ENCODE peak calls at places on chromosomes 12 and 14, in four cellular contexts. One of them, this sample, is unnamed.

GRCh38 chr14:92937229-92937937 is 14.4 kb downstream of the CHGA start:
- DNase-seq in prostate gland: no peak
- DNase-seq in Peyer's patch: no peak
- DNase-seq in stomach: no peak
- DNase-seq in this sample: no peak

GRCh38 chr14:78688503-78688902 is 518.3 kb downstream of the NRXN3 start:
- DNase-seq in prostate gland: no peak
- DNase-seq in Peyer's patch: no peak
- DNase-seq in stomach: no peak
- DNase-seq in this sample: no peak

GRCh38 chr14:51616256-51616655 is 35.5 kb upstream of the FRMD6 start:
- DNase-seq in prostate gland: no peak
- DNase-seq in Peyer's patch: no peak
- DNase-seq in stomach: no peak
- DNase-seq in this sample: no peak

GRCh38 chr14:60964901-60965300 is 16.0 kb downstream of the TRMT5 start:
- DNase-seq in prostate gland: no peak
- DNase-seq in Peyer's patch: no peak
- DNase-seq in stomach: no peak
- DNase-seq in this sample: no peak

GRCh38 chr14:89221109-89221508 is 195.9 kb downstream of the FOXN3 start:
- DNase-seq in prostate gland: no peak
- DNase-seq in Peyer's patch: no peak
- DNase-seq in stomach: no peak
- DNase-seq in this sample: no peak

GRCh38 chr12:96255077-96255476 is 60.9 kb downstream of the ELK3 start:
- DNase-seq in prostate gland: no peak
- DNase-seq in Peyer's patch: no peak
- DNase-seq in stomach: no peak
- DNase-seq in this sample: no peak

GRCh38 chr14:72736791-72737559 is 156.9 kb downstream of the DPF3 start:
- DNase-seq in prostate gland: no peak
- DNase-seq in Peyer's patch: no peak
- DNase-seq in stomach: no peak
- DNase-seq in this sample: no peak

GRCh38 chr12:66688836-66689439 is 10.1 kb upstream of the GRIP1 start:
- DNase-seq in prostate gland: peak; percentile 30
- DNase-seq in Peyer's patch: no peak
- DNase-seq in stomach: peak; percentile 51
- DNase-seq in this sample: no peak

GRCh38 chr14:28305938-28306337 is 460.6 kb upstream of the FOXG1 start:
- DNase-seq in prostate gland: no peak
- DNase-seq in Peyer's patch: no peak
- DNase-seq in stomach: no peak
- DNase-seq in this sample: no peak

GRCh38 chr14:102610968-102611811 is 18.7 kb downstream of the RCOR1 start:
- DNase-seq in prostate gland: no peak
- DNase-seq in Peyer's patch: no peak
- DNase-seq in stomach: no peak
- DNase-seq in this sample: no peak
- H3K4me1 ChIP-seq in prostate gland: no peaks in the 10 kb centered on the region
- H3K4me1 ChIP-seq in Peyer's patch: no peaks in the 10 kb centered on the region
- H3K4me1 ChIP-seq in stomach: no peaks in the 10 kb centered on the region
- H3K4me1 ChIP-seq in this sample: peaks cover 4% of the 10 kb centered on the region

DNA sequence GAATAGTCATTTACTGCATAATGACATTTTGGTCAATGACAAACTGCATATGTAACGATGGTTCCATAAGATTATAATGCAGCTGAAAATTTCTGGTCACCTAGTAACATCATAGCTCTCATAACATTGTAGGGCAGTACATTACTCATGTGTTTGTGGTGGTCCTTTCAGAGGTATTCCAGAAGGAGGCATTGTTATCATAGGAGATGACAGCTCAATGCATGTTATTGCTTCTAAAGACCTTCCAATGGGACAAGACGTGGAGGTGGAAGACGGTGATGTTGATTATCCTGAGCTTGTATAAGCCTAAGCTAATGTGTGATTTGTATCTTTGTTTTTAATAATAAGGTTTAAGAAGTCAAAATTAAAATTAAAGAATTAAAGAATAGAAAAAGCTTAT is 43.8 kb upstream of the TSPAN11 start:
- DNase-seq in prostate gland: no peak
- DNase-seq in Peyer's patch: no peak
- DNase-seq in stomach: no peak
- DNase-seq in this sample: no peak
- TF ChIP-seq CTCF in prostate gland: no peak
- TF ChIP-seq CTCF in Peyer's patch: peak; percentile 8
- TF ChIP-seq CTCF in stomach: no peak
- TF ChIP-seq CTCF in this sample: no peak

DNA sequence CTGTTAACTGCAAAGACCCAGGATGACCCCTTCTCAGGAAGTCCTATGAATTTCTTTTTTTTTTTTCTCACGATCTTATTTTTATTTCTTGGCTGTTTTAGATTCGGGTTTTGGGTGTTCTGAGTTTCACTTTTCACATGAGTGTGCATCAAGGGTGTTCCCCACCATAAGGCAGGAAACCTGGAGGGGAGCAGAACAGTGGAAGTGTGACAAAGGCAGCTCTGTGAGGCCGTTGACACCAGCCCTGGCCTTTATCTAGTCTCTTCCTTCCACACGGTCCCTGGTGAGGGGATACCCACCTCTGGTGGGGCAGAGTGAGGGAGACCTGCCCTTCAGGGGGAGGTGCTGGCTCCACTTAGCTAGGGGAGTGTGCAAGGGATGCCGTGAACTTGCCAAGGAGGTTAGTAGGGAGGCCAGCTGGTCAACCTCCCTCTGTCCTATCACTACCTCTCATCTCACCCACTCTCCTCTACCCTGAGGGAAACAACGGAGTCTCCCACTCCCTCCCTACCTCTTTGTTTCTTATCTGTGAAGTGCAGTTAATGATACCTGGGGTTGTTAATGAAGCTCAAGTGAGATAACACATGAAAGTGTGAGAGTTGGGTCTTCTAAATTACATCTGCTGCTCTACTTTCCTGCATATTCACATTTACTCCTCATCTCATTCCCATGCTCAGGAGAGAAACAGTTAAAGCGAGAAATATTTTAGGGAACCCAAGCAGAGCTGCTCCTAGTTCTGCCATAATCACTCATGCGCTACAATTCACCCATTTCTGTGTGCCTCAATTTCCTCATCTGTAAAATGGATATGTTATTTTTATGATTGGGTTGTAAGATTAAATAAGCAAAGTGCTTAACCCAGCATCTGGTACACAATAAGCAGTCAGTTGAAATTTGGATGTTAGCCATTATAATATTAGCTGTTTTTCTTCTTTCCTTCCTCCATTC is 4.4 kb upstream of the GALNT6 start:
- DNase-seq in prostate gland: no peak
- DNase-seq in Peyer's patch: no peak
- DNase-seq in stomach: no peak
- DNase-seq in this sample: no peak
- TF ChIP-seq POLR2A in prostate gland: no peak
- TF ChIP-seq POLR2A in Peyer's patch: no peak
- TF ChIP-seq POLR2A in stomach: no peak
- TF ChIP-seq POLR2A in this sample: no peak

DNA sequence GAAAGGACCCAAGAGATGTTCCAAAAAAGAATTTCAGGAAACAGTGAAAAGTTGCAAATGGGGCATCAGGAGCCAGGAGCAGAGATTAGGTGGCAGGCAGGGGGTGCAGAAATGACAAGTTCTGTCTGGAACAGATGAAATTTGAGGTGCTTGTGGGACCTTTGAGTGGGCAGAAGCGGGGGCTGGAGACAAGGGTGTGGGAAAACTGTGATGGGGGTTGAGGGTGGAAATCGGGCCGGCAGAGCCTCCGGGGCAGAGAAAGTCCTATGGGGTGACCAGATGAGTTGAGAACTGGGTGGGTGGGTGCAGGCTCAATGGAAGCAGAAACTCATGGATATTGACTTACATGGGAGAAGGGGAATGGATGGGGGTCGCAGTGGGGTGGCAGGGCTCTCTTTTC is 1.6 kb upstream of the NR4A1 start:
- DNase-seq in prostate gland: no peak
- DNase-seq in Peyer's patch: no peak
- DNase-seq in stomach: no peak
- DNase-seq in this sample: no peak
- H3K4me1 ChIP-seq in prostate gland: peaks cover 30% of the 10 kb centered on the region
- H3K4me1 ChIP-seq in Peyer's patch: peaks cover 14% of the 10 kb centered on the region
- H3K4me1 ChIP-seq in stomach: peaks cover 46% of the 10 kb centered on the region
- H3K4me1 ChIP-seq in this sample: peaks cover 79% of the 10 kb centered on the region